ENCODE peak calls at places on chromosomes 2 and 18, in nine cellular contexts. V is body of pancreas, C is right lobe of liver, L is K562, O is HL-60, G is tibial artery, W is Peyer's patch, I is prostate gland, S is A549. U is an unnamed sample.

GRCh38 chr2:45497355-45497754 is 113.7 kb downstream of the SRBD1 start:
- DNase-seq in V (no peak), C (no peak), L (no peak), O (no peak), G (no peak), W (no peak), I (no peak), S (no peak), U (no peak)

GRCh38 chr18:57853864-57854263 is 50.7 kb upstream of the ATP8B1 start:
- DNase-seq in V (no peak), C (no peak), L (no peak), O (no peak), G (no peak), W (no peak), I (no peak), S (no peak), U (no peak)

GRCh38 chr2:220279840-220280239 is 652.4 kb downstream of the SLC4A3 start:
- DNase-seq in V (no peak), C (no peak), L (no peak), O (no peak), G (no peak), W (no peak), I (no peak), S (no peak), U (no peak)

GRCh38 chr2:70570041-70570661 is 16.5 kb upstream of the TGFA start:
- DNase-seq in V (no peak), C (no peak), L (no peak), O (no peak), G (no peak), W (no peak), I (peak; percentile 79), S (peak; percentile 66), U (no peak)

GRCh38 chr2:235594041-235594440 is 100.2 kb downstream of the AGAP1 start:
- DNase-seq in V (no peak), C (no peak), L (peak; percentile 28), O (peak; percentile 5), G (no peak), W (no peak), I (peak; percentile 46), S (peak; percentile 84), U (no peak)

GRCh38 chr18:27363918-27364317 is 178.8 kb upstream of the CHST9 start:
- DNase-seq in V (no peak), C (no peak), L (no peak), O (no peak), G (no peak), W (no peak), I (no peak), S (peak; percentile 3), U (no peak)

GRCh38 chr2:133421516-133422324 is 146.5 kb downstream of the NCKAP5 start:
- DNase-seq in V (no peak), C (peak; percentile 57), L (no peak), O (no peak), G (no peak), W (peak; percentile 53), I (no peak), S (peak; percentile 59), U (peak; percentile 34)

GRCh38 chr2:179826297-179826696 is 35.1 kb downstream of the ZNF385B start:
- DNase-seq in V (no peak), C (no peak), L (no peak), O (no peak), G (no peak), W (no peak), I (no peak), S (no peak), U (no peak)

GRCh38 chr2:215717627-215718412 is 282.0 kb upstream of the FN1 start:
- DNase-seq in V (no peak), C (no peak), L (no peak), O (no peak), G (no peak), W (no peak), I (no peak), S (no peak), U (no peak)

GRCh38 chr2:234496442-234496834 is 443 bp downstream of the ARL4C start:
- DNase-seq in V (no peak), C (no peak), L (peak; percentile 54), O (no peak), G (no peak), W (peak; percentile 74), I (peak; percentile 50), S (no peak), U (peak; percentile 44)

GRCh38 chr2:146949400-146949799 is 895.4 kb upstream of the ACVR2A start:
- DNase-seq in V (no peak), C (no peak), L (no peak), O (no peak), G (no peak), W (no peak), I (no peak), S (no peak), U (no peak)

GRCh38 chr2:122034797-122035196 is 279.3 kb downstream of the TSN start:
- DNase-seq in V (no peak), C (no peak), L (no peak), O (no peak), G (no peak), W (no peak), I (no peak), S (no peak), U (no peak)

GRCh38 chr2:234091883-234092282 is 41.4 kb downstream of the SPP2 start:
- DNase-seq in V (peak; percentile 25), C (no peak), L (no peak), O (no peak), G (no peak), W (no peak), I (no peak), S (no peak), U (no peak)

GRCh38 chr2:240557101-240557751 is 562 bp downstream of the ANKMY1 start:
- DNase-seq in V (peak; percentile 18), C (peak; percentile 57), L (no peak), O (no peak), G (no peak), W (no peak), I (peak; percentile 3), S (no peak), U (peak; percentile 15)

GRCh38 chr2:15111718-15112117 is 449.4 kb downstream of the NBAS start:
- DNase-seq in V (no peak), C (no peak), L (no peak), O (no peak), G (no peak), W (no peak), I (no peak), S (no peak), U (no peak)

GRCh38 chr2:9230881-9231280 is 24.3 kb downstream of the ASAP2 start:
- DNase-seq in V (no peak), C (no peak), L (no peak), O (peak; percentile 23), G (no peak), W (no peak), I (no peak), S (no peak), U (no peak)

GRCh38 chr2:233929352-233929843 is 12.2 kb downstream of the TRPM8 start:
- DNase-seq in V (no peak), C (no peak), L (no peak), O (no peak), G (no peak), W (no peak), I (no peak), S (peak; percentile 37), U (peak; percentile 20)

GRCh38 chr18:58087928-58088722 is 44.1 kb downstream of the NEDD4L start:
- DNase-seq in V (peak; percentile 94), C (peak; percentile 68), L (peak; percentile 17), O (no peak), G (no peak), W (peak; percentile 77), I (peak; percentile 67), S (no peak), U (peak; percentile 75)

DNA sequence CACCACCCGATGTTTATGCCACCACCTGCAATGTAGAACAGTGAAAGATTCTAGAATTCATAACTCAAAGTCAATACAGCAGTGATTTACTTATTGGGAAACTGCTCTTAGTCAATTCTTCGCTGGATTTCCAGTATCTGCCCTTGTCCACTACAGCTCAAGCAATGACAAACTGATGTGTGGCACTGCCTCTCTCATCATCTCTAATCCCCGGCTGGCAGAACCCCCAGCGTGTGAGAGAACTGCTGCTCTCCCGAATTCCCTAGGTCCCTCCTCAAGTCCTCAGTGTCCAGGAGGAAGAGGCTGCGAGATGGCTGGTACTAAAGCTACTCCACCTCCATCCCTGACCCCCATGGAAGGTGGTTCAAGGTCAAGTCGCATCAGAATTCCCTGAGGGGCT is 1.6 kb downstream of the TXNL4A start:
- DNase-seq in V (no peak), C (no peak), L (no peak), O (no peak), G (no peak), W (no peak), I (no peak), S (no peak), U (no peak)
- H3K4me3 ChIP-seq in V (no peak overlapping the region), C (peak overlapping the region; percentile 60), L (peak overlapping the region; percentile 81), O (peak overlapping the region; percentile 98), G (peak overlapping the region; percentile 85), W (no peak overlapping the region), I (no peak overlapping the region), S (peak overlapping the region; percentile 80), U (no peak overlapping the region)

DNA sequence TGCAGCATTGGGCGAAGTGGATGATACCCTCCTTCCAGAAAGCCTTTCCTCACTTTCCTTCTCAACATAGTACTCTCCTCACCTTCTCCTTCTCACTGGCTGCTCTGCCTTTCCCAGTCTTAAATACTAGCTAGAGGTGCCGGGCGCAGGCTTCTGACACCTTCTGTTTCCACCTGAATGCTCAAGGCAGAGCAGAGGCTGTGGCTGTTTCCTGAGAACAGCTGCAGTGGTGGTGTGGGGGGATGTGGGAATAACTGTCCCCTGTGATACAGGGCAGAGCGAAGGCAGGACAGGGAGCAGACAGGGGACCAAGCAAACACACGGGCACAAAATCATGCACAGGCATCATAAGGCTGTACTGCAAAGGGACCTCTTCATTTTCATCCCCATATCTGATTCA is 303.1 kb downstream of the SS18 start:
- DNase-seq in V (no peak), C (no peak), L (no peak), O (no peak), G (no peak), W (no peak), I (no peak), S (no peak), U (no peak)
- H3K27ac ChIP-seq in V (no peak overlapping the region), C (no peak overlapping the region), L (no peak overlapping the region), O (no peak overlapping the region), G (no peak overlapping the region), W (no peak overlapping the region), I (no peak overlapping the region), S (no peak overlapping the region), U (no peak overlapping the region)

DNA sequence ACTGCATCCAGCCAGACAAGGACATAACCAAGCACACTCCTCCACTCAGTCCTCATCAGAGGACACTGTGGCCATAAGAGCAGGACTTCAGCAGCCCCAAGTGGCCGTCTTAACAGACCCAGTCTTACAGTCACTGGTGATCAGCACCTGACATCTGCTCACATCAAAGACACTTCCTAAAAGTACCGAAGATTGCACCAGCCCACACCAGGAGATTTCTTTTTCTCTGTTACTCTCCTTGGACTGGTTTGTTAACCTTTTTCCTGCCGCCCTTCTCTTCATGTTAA is 44.1 kb downstream of the MRPS5 start:
- DNase-seq in V (no peak), C (no peak), L (no peak), O (peak; percentile 16), G (no peak), W (no peak), I (no peak), S (peak; percentile 39), U (no peak)
- TF ChIP-seq CTCF in V (no peak), C (no peak), L (peak; percentile 21), O (no peak), G (no peak), W (no peak), I (no peak), S (no peak), U (no peak)

GRCh38 chr2:30684546-30684945 is 122.7 kb downstream of the CAPN13 start:
- DNase-seq in V (no peak), C (no peak), L (no peak), O (no peak), G (no peak), W (no peak), I (no peak), S (no peak), U (no peak)
- H3K4me3 ChIP-seq in V (no peak overlapping the region), C (no peak overlapping the region), L (no peak overlapping the region), O (no peak overlapping the region), G (no peak overlapping the region), W (no peak overlapping the region), I (no peak overlapping the region), S (no peak overlapping the region), U (no peak overlapping the region)